ENCODE peak calls at places on chromosomes 4 and X, in nine cellular contexts. One of them, this sample, is unnamed.

GRCh38 chr4:140158234-140159030 is 4.4 kb upstream of the MAML3 start:
- DNase-seq in HepG2: no peak
- DNase-seq in endodermal cell: no peak
- DNase-seq in cardiac muscle cell: peak
- DNase-seq in HCT116: no peak
- DNase-seq in right lobe of liver: peak
- DNase-seq in SJSA1: no peak
- DNase-seq in SJCRH30: no peak
- DNase-seq in sigmoid colon: no peak
- DNase-seq in this sample: peak

GRCh38 chrX:108292053-108292452 is 146.2 kb downstream of the COL4A6 start:
- DNase-seq in endodermal cell: no peak
- DNase-seq in SJCRH30: no peak
- DNase-seq in right lobe of liver: no peak
- DNase-seq in cardiac muscle cell: no peak
- DNase-seq in HepG2: no peak
- DNase-seq in HCT116: no peak
- DNase-seq in SJSA1: no peak
- DNase-seq in sigmoid colon: no peak
- DNase-seq in this sample: no peak

GRCh38 chrX:72347366-72347765 is 41.7 kb upstream of the CITED1 start:
- DNase-seq in SJCRH30: no peak
- DNase-seq in SJSA1: no peak
- DNase-seq in cardiac muscle cell: peak
- DNase-seq in sigmoid colon: no peak
- DNase-seq in right lobe of liver: no peak
- DNase-seq in HepG2: no peak
- DNase-seq in endodermal cell: no peak
- DNase-seq in HCT116: no peak
- DNase-seq in this sample: no peak

GRCh38 chrX:56069299-56069941 is 162.7 kb upstream of the KLF8 start:
- DNase-seq in SJSA1: no peak
- DNase-seq in SJCRH30: no peak
- DNase-seq in endodermal cell: no peak
- DNase-seq in HepG2: no peak
- DNase-seq in HCT116: no peak
- DNase-seq in right lobe of liver: no peak
- DNase-seq in cardiac muscle cell: no peak
- DNase-seq in sigmoid colon: no peak
- DNase-seq in this sample: no peak

GRCh38 chrX:119809185-119809666 is 17.8 kb upstream of the RPL39 start:
- DNase-seq in HepG2: no peak
- DNase-seq in cardiac muscle cell: peak
- DNase-seq in sigmoid colon: no peak
- DNase-seq in right lobe of liver: no peak
- DNase-seq in SJSA1: no peak
- DNase-seq in SJCRH30: no peak
- DNase-seq in endodermal cell: no peak
- DNase-seq in HCT116: no peak
- DNase-seq in this sample: no peak

GRCh38 chrX:14832151-14832550 is 40.7 kb downstream of the FANCB start:
- DNase-seq in SJSA1: peak
- DNase-seq in sigmoid colon: no peak
- DNase-seq in right lobe of liver: no peak
- DNase-seq in endodermal cell: no peak
- DNase-seq in HepG2: no peak
- DNase-seq in cardiac muscle cell: peak
- DNase-seq in HCT116: no peak
- DNase-seq in SJCRH30: peak
- DNase-seq in this sample: no peak

GRCh38 chrX:21666679-21667078 is 8.5 kb upstream of the KLHL34 start:
- DNase-seq in HepG2: no peak
- DNase-seq in cardiac muscle cell: no peak
- DNase-seq in SJCRH30: peak
- DNase-seq in sigmoid colon: no peak
- DNase-seq in SJSA1: no peak
- DNase-seq in right lobe of liver: no peak
- DNase-seq in HCT116: no peak
- DNase-seq in endodermal cell: no peak
- DNase-seq in this sample: no peak

GRCh38 chr4:82715731-82716617 is 82.6 kb downstream of the SCD5 start:
- DNase-seq in SJSA1: no peak
- DNase-seq in cardiac muscle cell: peak
- DNase-seq in SJCRH30: no peak
- DNase-seq in sigmoid colon: no peak
- DNase-seq in HepG2: peak
- DNase-seq in endodermal cell: peak
- DNase-seq in HCT116: no peak
- DNase-seq in right lobe of liver: no peak
- DNase-seq in this sample: no peak

GRCh38 chrX:124986284-124986683 is 333.4 kb upstream of the TEX13C start:
- DNase-seq in cardiac muscle cell: no peak
- DNase-seq in SJCRH30: no peak
- DNase-seq in right lobe of liver: no peak
- DNase-seq in HepG2: no peak
- DNase-seq in endodermal cell: no peak
- DNase-seq in sigmoid colon: no peak
- DNase-seq in HCT116: no peak
- DNase-seq in SJSA1: no peak
- DNase-seq in this sample: no peak

GRCh38 chr4:82776925-82777542 is 21.6 kb downstream of the SCD5 start:
- DNase-seq in cardiac muscle cell: peak
- DNase-seq in SJSA1: no peak
- DNase-seq in HCT116: no peak
- DNase-seq in endodermal cell: peak
- DNase-seq in right lobe of liver: no peak
- DNase-seq in HepG2: no peak
- DNase-seq in SJCRH30: peak
- DNase-seq in sigmoid colon: no peak
- DNase-seq in this sample: no peak

GRCh38 chr4:81635747-81636146 is 164.0 kb upstream of the RASGEF1B start:
- DNase-seq in SJSA1: no peak
- DNase-seq in SJCRH30: no peak
- DNase-seq in right lobe of liver: peak
- DNase-seq in HCT116: peak
- DNase-seq in sigmoid colon: peak
- DNase-seq in endodermal cell: no peak
- DNase-seq in HepG2: no peak
- DNase-seq in cardiac muscle cell: no peak
- DNase-seq in this sample: peak

GRCh38 chrX:112832481-112833095 is 8.0 kb downstream of the AMOT start:
- DNase-seq in SJSA1: no peak
- DNase-seq in cardiac muscle cell: no peak
- DNase-seq in SJCRH30: no peak
- DNase-seq in HCT116: peak
- DNase-seq in sigmoid colon: no peak
- DNase-seq in HepG2: no peak
- DNase-seq in endodermal cell: peak
- DNase-seq in right lobe of liver: no peak
- DNase-seq in this sample: peak

GRCh38 chrX:44974462-44974861 is 101.5 kb downstream of the KDM6A start:
- DNase-seq in sigmoid colon: no peak
- DNase-seq in SJSA1: peak
- DNase-seq in SJCRH30: no peak
- DNase-seq in endodermal cell: no peak
- DNase-seq in right lobe of liver: no peak
- DNase-seq in HepG2: no peak
- DNase-seq in cardiac muscle cell: peak
- DNase-seq in HCT116: peak
- DNase-seq in this sample: no peak

GRCh38 chr4:79685542-79685941 is 277.5 kb upstream of the GK2 start:
- DNase-seq in right lobe of liver: no peak
- DNase-seq in SJCRH30: no peak
- DNase-seq in HCT116: no peak
- DNase-seq in SJSA1: no peak
- DNase-seq in sigmoid colon: no peak
- DNase-seq in endodermal cell: no peak
- DNase-seq in cardiac muscle cell: no peak
- DNase-seq in HepG2: no peak
- DNase-seq in this sample: no peak

DNA sequence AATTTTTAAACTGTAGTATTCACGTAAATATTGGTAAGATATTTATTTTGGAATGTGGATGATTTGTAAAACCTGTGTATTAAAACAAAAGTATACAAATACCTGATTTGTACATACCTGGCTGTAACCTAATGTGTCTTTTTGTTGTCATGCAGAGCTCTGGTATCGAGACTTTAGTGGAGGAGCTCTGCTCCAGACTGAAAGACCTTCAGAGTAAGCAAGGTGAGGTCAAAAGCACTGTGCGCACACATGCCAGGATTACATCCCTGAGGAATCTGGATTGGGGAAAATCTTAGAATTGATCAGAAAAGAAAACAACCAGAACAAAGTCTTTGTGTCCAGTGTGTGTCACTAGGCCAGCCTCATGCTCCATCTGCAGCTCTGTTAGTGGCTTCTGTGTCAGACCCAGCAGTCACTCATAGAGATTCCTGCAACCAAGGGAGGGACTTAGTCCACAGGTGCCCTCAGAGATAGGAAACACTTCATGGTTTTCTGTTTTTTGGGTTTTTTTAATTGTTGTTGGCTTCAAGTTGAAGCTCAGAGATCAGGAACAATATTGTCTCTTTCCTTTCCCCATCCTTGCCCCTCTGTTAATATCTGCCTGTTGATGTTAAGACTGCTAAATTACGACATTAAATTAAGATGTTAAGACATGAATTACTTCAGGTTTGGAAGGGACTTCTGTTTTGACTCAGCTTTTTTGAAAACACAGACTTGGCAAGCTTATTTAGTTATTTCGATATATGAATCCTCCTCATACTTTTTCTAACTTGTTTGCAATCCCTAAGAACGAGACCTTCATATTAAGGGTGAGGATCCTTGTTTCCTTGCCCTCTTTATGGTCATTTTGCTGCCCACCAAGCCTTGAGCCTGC is 52.4 kb upstream of the TBC1D14 start:
- DNase-seq in SJSA1: no peak
- DNase-seq in right lobe of liver: no peak
- DNase-seq in sigmoid colon: no peak
- DNase-seq in HepG2: no peak
- DNase-seq in cardiac muscle cell: no peak
- DNase-seq in endodermal cell: no peak
- DNase-seq in SJCRH30: no peak
- DNase-seq in HCT116: no peak
- DNase-seq in this sample: no peak
- H3K27ac ChIP-seq in SJSA1: no peak
- H3K27ac ChIP-seq in right lobe of liver: no peak
- H3K27ac ChIP-seq in sigmoid colon: no peak
- H3K27ac ChIP-seq in HepG2: no peak
- H3K27ac ChIP-seq in cardiac muscle cell: peak
- H3K27ac ChIP-seq in endodermal cell: no peak
- H3K27ac ChIP-seq in SJCRH30: no peak
- H3K27ac ChIP-seq in HCT116: no peak
- H3K27ac ChIP-seq in this sample: no peak

DNA sequence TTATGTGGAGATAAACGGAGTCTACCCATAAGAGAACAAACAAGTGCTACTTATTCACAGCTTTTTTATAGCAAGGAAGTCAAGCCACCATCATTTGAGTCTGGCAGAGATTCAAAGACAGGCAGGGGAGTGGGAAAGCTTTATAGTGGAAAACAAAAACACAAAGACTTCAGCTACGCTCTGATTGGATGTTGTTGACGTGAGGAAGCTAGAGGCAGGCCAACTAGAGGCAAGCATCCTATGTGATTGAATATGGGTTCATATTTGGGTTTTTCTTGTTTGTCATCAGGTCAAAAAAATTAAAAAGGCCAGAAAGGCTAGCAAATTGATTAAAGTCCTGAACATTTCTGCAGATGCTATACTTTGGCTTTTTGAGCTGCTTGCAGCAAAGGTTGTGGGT is 709 bp upstream of the TCEAL4 start:
- DNase-seq in HepG2: no peak
- DNase-seq in right lobe of liver: no peak
- DNase-seq in SJSA1: no peak
- DNase-seq in HCT116: no peak
- DNase-seq in endodermal cell: no peak
- DNase-seq in sigmoid colon: no peak
- DNase-seq in SJCRH30: peak
- DNase-seq in cardiac muscle cell: peak
- DNase-seq in this sample: no peak
- H3K4me3 ChIP-seq in HepG2: no peak
- H3K4me3 ChIP-seq in right lobe of liver: no peak
- H3K4me3 ChIP-seq in SJSA1: no peak
- H3K4me3 ChIP-seq in HCT116: peak
- H3K4me3 ChIP-seq in endodermal cell: peak
- H3K4me3 ChIP-seq in sigmoid colon: no peak
- H3K4me3 ChIP-seq in SJCRH30: peak
- H3K4me3 ChIP-seq in cardiac muscle cell: no peak
- H3K4me3 ChIP-seq in this sample: no peak

GRCh38 chr4:53510316-53510715 is 81.0 kb downstream of the LNX1 start:
- DNase-seq in right lobe of liver: no peak
- DNase-seq in cardiac muscle cell: peak
- DNase-seq in endodermal cell: no peak
- DNase-seq in SJCRH30: no peak
- DNase-seq in HepG2: no peak
- DNase-seq in SJSA1: no peak
- DNase-seq in HCT116: no peak
- DNase-seq in sigmoid colon: no peak
- DNase-seq in this sample: no peak
- H3K27ac ChIP-seq in right lobe of liver: no peak
- H3K27ac ChIP-seq in cardiac muscle cell: no peak
- H3K27ac ChIP-seq in endodermal cell: no peak
- H3K27ac ChIP-seq in SJCRH30: no peak
- H3K27ac ChIP-seq in HepG2: no peak
- H3K27ac ChIP-seq in SJSA1: no peak
- H3K27ac ChIP-seq in HCT116: no peak
- H3K27ac ChIP-seq in sigmoid colon: no peak
- H3K27ac ChIP-seq in this sample: no peak

GRCh38 chrX:65601126-65601525 is 66.3 kb upstream of the MSN start:
- DNase-seq in sigmoid colon: no peak
- DNase-seq in SJCRH30: no peak
- DNase-seq in SJSA1: no peak
- DNase-seq in endodermal cell: no peak
- DNase-seq in HepG2: no peak
- DNase-seq in cardiac muscle cell: no peak
- DNase-seq in right lobe of liver: no peak
- DNase-seq in HCT116: no peak
- DNase-seq in this sample: peak

GRCh38 chrX:65600106-65600505 is 65.5 kb upstream of the LAS1L start:
- DNase-seq in SJCRH30: no peak
- DNase-seq in sigmoid colon: no peak
- DNase-seq in cardiac muscle cell: no peak
- DNase-seq in right lobe of liver: no peak
- DNase-seq in HCT116: no peak
- DNase-seq in HepG2: no peak
- DNase-seq in SJSA1: no peak
- DNase-seq in endodermal cell: no peak
- DNase-seq in this sample: peak

GRCh38 chrX:65595460-65595876 is 60.9 kb upstream of the LAS1L start:
- DNase-seq in SJSA1: peak
- DNase-seq in sigmoid colon: peak
- DNase-seq in cardiac muscle cell: peak
- DNase-seq in SJCRH30: peak
- DNase-seq in right lobe of liver: peak
- DNase-seq in HepG2: peak
- DNase-seq in endodermal cell: peak
- DNase-seq in HCT116: peak
- DNase-seq in this sample: peak

GRCh38 chrX:65598559-65599147 is 64.1 kb upstream of the LAS1L start:
- DNase-seq in HCT116: no peak
- DNase-seq in endodermal cell: no peak
- DNase-seq in cardiac muscle cell: no peak
- DNase-seq in SJCRH30: no peak
- DNase-seq in sigmoid colon: no peak
- DNase-seq in SJSA1: no peak
- DNase-seq in HepG2: no peak
- DNase-seq in right lobe of liver: no peak
- DNase-seq in this sample: no peak

GRCh38 chrX:65596270-65596669 is 61.7 kb upstream of the LAS1L start:
- DNase-seq in SJCRH30: peak
- DNase-seq in right lobe of liver: no peak
- DNase-seq in HepG2: no peak
- DNase-seq in HCT116: no peak
- DNase-seq in sigmoid colon: no peak
- DNase-seq in cardiac muscle cell: peak
- DNase-seq in SJSA1: peak
- DNase-seq in endodermal cell: no peak
- DNase-seq in this sample: no peak
- H3K4me3 ChIP-seq in SJCRH30: no peak
- H3K4me3 ChIP-seq in right lobe of liver: no peak
- H3K4me3 ChIP-seq in HepG2: no peak
- H3K4me3 ChIP-seq in HCT116: no peak
- H3K4me3 ChIP-seq in sigmoid colon: no peak
- H3K4me3 ChIP-seq in cardiac muscle cell: no peak
- H3K4me3 ChIP-seq in SJSA1: no peak
- H3K4me3 ChIP-seq in endodermal cell: no peak
- H3K4me3 ChIP-seq in this sample: no peak